ENCODE peak calls at places on chromosomes 7 and 10, in five cellular contexts. D is H9, G is endothelial cell of umbilical vein, W is RWPE1, P is SK-N-SH. B is an unnamed sample.

GRCh38 chr10:8279598-8279997 is 225.1 kb downstream of the GATA3 start:
- DNase-seq in D (no peak), G (no peak), W (no peak), P (peak; percentile 38), B (peak; percentile 46)

GRCh38 chr7:106660862-106661720 is at the start of gene CCDC71L:
- DNase-seq in D (peak; percentile 97), G (peak; percentile 94), W (peak; percentile 90), P (peak; percentile 96), B (peak; percentile 90)

GRCh38 chr7:3043544-3044395 is at the start of gene CARD11:
- DNase-seq in D (peak; percentile 49), G (peak; percentile 21), W (peak; percentile 34), P (peak; percentile 47), B (no peak)

GRCh38 chr10:15352818-15353217 is 18.3 kb downstream of the FAM171A1 start:
- DNase-seq in D (no peak), G (no peak), W (no peak), P (no peak), B (no peak)

GRCh38 chr7:14092376-14092775 is 102.9 kb upstream of the ETV1 start:
- DNase-seq in D (no peak), G (no peak), W (no peak), P (no peak), B (no peak)

GRCh38 chr10:79347894-79348639 is 798 bp downstream of the PPIF start:
- DNase-seq in D (peak; percentile 52), G (peak; percentile 57), W (peak; percentile 68), P (peak; percentile 78), B (peak; percentile 63)

GRCh38 chr10:69696073-69696731 is 66.2 kb downstream of the FAM241B start:
- DNase-seq in D (peak; percentile 67), G (peak; percentile 70), W (peak; percentile 68), P (no peak), B (no peak)

GRCh38 chr7:1854521-1855395 is 184.7 kb downstream of the ELFN1 start:
- DNase-seq in D (peak; percentile 31), G (no peak), W (no peak), P (no peak), B (no peak)

GRCh38 chr7:159143780-159144755 is 599 bp downstream of the VIPR2 start:
- DNase-seq in D (peak; percentile 47), G (no peak), W (no peak), P (peak; percentile 71), B (no peak)

GRCh38 chr10:47137311-47137851 is 162.6 kb upstream of the GDF10 start:
- DNase-seq in D (no peak), G (no peak), W (peak; percentile 14), P (no peak), B (no peak)

GRCh38 chr10:90592903-90593302 is 264.9 kb downstream of the HTR7 start:
- DNase-seq in D (peak; percentile 73), G (peak; percentile 55), W (peak; percentile 85), P (peak; percentile 9), B (peak; percentile 58)

GRCh38 chr10:130495891-130496642 is 359.9 kb downstream of the GLRX3 start:
- DNase-seq in D (no peak), G (peak; percentile 1), W (no peak), P (no peak), B (no peak)

GRCh38 chr7:133099887-133100286 is 18.0 kb upstream of the CHCHD3 start:
- DNase-seq in D (no peak), G (no peak), W (no peak), P (no peak), B (no peak)

GRCh38 chr10:37495415-37495814 is 362.0 kb downstream of the ZNF248 start:
- DNase-seq in D (no peak), G (no peak), W (no peak), P (no peak), B (no peak)

GRCh38 chr7:45894665-45895062 is 6.4 kb downstream of the IGFBP1 start:
- DNase-seq in D (no peak), G (no peak), W (no peak), P (no peak), B (no peak)

GRCh38 chr10:86599041-86599440 is 55.3 kb upstream of the OPN4 start:
- DNase-seq in D (no peak), G (no peak), W (no peak), P (no peak), B (no peak)

GRCh38 chr7:8500286-8500685 is 66.9 kb downstream of the NXPH1 start:
- DNase-seq in D (no peak), G (no peak), W (no peak), P (no peak), B (no peak)

GRCh38 chr10:57624856-57625592 is 642.7 kb downstream of the IPMK start:
- DNase-seq in D (no peak), G (no peak), W (peak; percentile 4), P (no peak), B (no peak)

GRCh38 chr7:96949766-96950165 is 55.6 kb upstream of the DLX6 start:
- DNase-seq in D (no peak), G (no peak), W (no peak), P (no peak), B (no peak)
- TF ChIP-seq CTCF in D (no peak), G (no peak), W (no peak), P (no peak), B (no peak)

GRCh38 chr10:71324743-71325142 is 5.7 kb downstream of the SLC29A3 start:
- DNase-seq in D (no peak), G (no peak), W (no peak), P (no peak), B (no peak)
- TF ChIP-seq CTCF in D (no peak), G (no peak), W (no peak), P (no peak), B (no peak)

GRCh38 chr10:77692782-77693181 is 55.2 kb upstream of the KCNMA1 start:
- DNase-seq in D (no peak), G (no peak), W (peak; percentile 57), P (no peak), B (no peak)
- TF ChIP-seq CTCF in D (no peak), G (no peak), W (no peak), P (no peak), B (no peak)

DNA sequence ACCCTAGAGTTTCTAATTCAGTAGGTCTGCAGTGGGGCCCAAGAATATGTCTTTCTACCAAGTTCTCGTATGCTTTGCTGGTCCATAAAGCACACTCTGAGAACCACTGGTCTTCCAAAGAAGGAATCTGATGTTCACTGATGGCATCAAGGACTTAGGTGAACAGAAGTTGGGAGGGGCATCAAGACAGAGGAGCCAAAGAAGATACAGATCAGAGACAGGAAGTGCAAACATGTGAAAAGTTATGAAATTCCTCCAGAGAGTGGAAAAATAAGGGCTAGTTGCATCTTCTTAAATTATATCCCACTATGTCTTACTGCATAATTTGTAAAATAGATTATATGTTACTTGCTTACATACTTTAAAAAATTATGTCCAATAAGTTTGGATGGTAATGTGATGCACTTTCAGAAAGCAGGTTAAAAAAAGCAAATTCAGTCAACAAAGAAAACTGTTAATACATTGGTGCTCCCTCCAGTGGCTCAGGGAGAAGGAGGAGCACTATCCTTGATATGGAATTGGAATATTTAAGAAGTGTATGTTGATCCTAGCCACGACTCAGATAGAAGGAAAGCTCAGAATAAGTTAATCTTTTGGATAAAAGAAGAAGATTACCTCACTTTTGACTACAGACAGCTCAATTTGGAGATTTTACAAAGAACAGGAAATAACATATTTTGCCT is 35.8 kb downstream of the CREB3L2 start:
- DNase-seq in D (no peak), G (peak; percentile 31), W (no peak), P (no peak), B (no peak)
- TF ChIP-seq CTCF in D (no peak), G (no peak), W (no peak), P (peak; percentile 56), B (no peak)

DNA sequence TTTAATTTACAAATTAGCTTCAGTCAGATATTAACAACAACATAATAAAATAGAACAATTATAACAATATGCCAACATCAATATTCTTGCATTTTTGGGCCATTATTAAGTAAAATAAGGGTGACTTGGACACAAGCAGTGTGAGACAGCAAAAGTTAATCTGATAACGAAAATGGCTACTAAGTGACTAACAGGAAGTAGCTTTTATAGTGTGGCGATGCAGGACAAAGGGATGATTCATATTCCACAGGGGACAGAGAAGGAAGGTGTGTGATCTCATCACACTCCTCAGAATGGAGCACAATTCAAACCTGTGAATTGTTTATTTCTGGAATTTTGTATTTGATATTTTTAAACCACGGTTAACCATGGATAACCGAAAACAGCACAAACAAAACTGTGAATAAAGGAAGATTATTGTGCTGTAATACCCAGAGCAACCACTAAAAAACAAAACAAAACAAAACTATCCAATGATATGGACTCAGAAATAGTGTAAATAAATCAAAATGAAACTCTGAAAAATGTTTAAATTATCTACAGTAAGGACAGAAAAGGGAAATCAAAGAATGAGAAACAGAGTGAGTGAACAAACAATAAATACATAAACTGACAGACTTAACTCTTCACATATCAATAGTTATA is 66.9 kb upstream of the TFEC start:
- DNase-seq in D (no peak), G (peak; percentile 89), W (peak; percentile 54), P (no peak), B (no peak)
- TF ChIP-seq CTCF in D (peak; percentile 49), G (no peak), W (peak; percentile 28), P (peak; percentile 51), B (no peak)

GRCh38 chr10:28410420-28411135 is 107.7 kb upstream of the MPP7 start:
- DNase-seq in D (no peak), G (no peak), W (no peak), P (peak; percentile 23), B (no peak)
- TF ChIP-seq CTCF in D (peak; percentile 63), G (peak; percentile 6), W (no peak), P (peak; percentile 19), B (peak; percentile 49)

GRCh38 chr10:34223658-34224057 is 591.4 kb downstream of the PARD3 start:
- DNase-seq in D (no peak), G (no peak), W (no peak), P (no peak), B (no peak)
- TF ChIP-seq CTCF in D (no peak), G (no peak), W (no peak), P (no peak), B (no peak)

GRCh38 chr7:78018541-78019456 is 220.2 kb downstream of the PHTF2 start:
- DNase-seq in D (no peak), G (peak; percentile 33), W (peak; percentile 25), P (peak; percentile 52), B (peak; percentile 20)
- TF ChIP-seq CTCF in D (no peak), G (no peak), W (no peak), P (no peak), B (no peak)

GRCh38 chr7:32536016-32536415 is 40.7 kb downstream of the AVL9 start:
- DNase-seq in D (no peak), G (no peak), W (no peak), P (no peak), B (no peak)

GRCh38 chr7:32539917-32540544 is 44.7 kb downstream of the AVL9 start:
- DNase-seq in D (no peak), G (no peak), W (no peak), P (no peak), B (no peak)

GRCh38 chr7:32535303-32535702 is 40.0 kb downstream of the AVL9 start:
- DNase-seq in D (no peak), G (no peak), W (no peak), P (no peak), B (no peak)

GRCh38 chr7:32536585-32536984 is 41.3 kb downstream of the AVL9 start:
- DNase-seq in D (no peak), G (peak; percentile 89), W (peak; percentile 51), P (no peak), B (no peak)

GRCh38 chr7:32539366-32539765 is 44.1 kb downstream of the AVL9 start:
- DNase-seq in D (no peak), G (no peak), W (no peak), P (no peak), B (no peak)
- TF ChIP-seq CTCF in D (no peak), G (no peak), W (no peak), P (no peak), B (no peak)